ENCODE peak calls at places on chromosomes 13 and 19, in five cellular contexts. F is neuronal stem cell, R is H9, B is H1, L is mesendoderm. V is an unnamed sample.

GRCh38 chr19:46866407-46867132 is 5.8 kb downstream of the ARHGAP35 start:
- DNase-seq in F (no peak), R (no peak), L (peak; percentile 31), B (no peak), V (no peak)

GRCh38 chr13:113979791-113980471 is 6.1 kb upstream of the C13orf46 start:
- DNase-seq in L (no peak), R (no peak), F (no peak), B (no peak), V (no peak)

GRCh38 chr19:40745402-40745780 is 4.9 kb downstream of the ACTMAP start:
- DNase-seq in F (no peak), B (no peak), L (peak; percentile 73), R (no peak), V (peak; percentile 63)

GRCh38 chr19:15112385-15112784 is 5.2 kb downstream of the SYDE1 start:
- DNase-seq in R (peak; percentile 77), L (peak; percentile 74), B (no peak), F (no peak), V (no peak)

GRCh38 chr19:39413903-39414608 is 1.6 kb downstream of the PLEKHG2 start:
- DNase-seq in L (peak; percentile 59), R (no peak), F (no peak), B (no peak), V (peak; percentile 28)

GRCh38 chr19:16096281-16096855 is 15.3 kb upstream of the RAB8A start:
- DNase-seq in B (no peak), L (no peak), R (no peak), F (no peak), V (no peak)

GRCh38 chr19:55605637-55606470 is at the start of gene ZNF865:
- DNase-seq in L (peak; percentile 97), F (no peak), B (no peak), R (peak; percentile 85), V (peak; percentile 87)

GRCh38 chr13:104953588-104953987 is 1581.9 kb downstream of the EFNB2 start:
- DNase-seq in B (no peak), R (no peak), F (no peak), L (no peak), V (no peak)

GRCh38 chr19:34644991-34645461 is 31.9 kb downstream of the SCGB2B2 start:
- DNase-seq in R (no peak), L (no peak), B (no peak), F (no peak), V (no peak)

GRCh38 chr13:113061796-113062425 is 43.7 kb upstream of the F7 start:
- DNase-seq in L (no peak), B (no peak), R (no peak), F (no peak), V (no peak)

GRCh38 chr19:44741841-44742352 is 6.6 kb upstream of the BCL3 start:
- DNase-seq in R (peak; percentile 59), B (no peak), F (no peak), L (peak; percentile 78), V (peak; percentile 100)

GRCh38 chr13:90868321-90868920 is 479.1 kb upstream of the MIR17HG start:
- DNase-seq in R (no peak), F (peak; percentile 17), L (peak; percentile 6), B (no peak), V (peak; percentile 11)

GRCh38 chr13:42395066-42395821 is 123.3 kb downstream of the AKAP11 start:
- DNase-seq in L (no peak), B (no peak), F (no peak), R (no peak), V (no peak)

GRCh38 chr13:96475103-96475502 is 385.2 kb downstream of the HS6ST3 start:
- DNase-seq in B (no peak), L (no peak), R (no peak), F (no peak), V (no peak)

GRCh38 chr19:41998246-41999020 is 4.4 kb upstream of the ATP1A3 start:
- DNase-seq in L (peak; percentile 59), B (no peak), R (peak; percentile 75), F (peak; percentile 66), V (peak; percentile 39)

GRCh38 chr19:584240-585001 is 5.3 kb upstream of the HCN2 start:
- DNase-seq in B (no peak), L (peak; percentile 68), F (peak; percentile 56), R (peak; percentile 83), V (peak; percentile 27)

GRCh38 chr19:53906211-53907192 is 2.6 kb upstream of the CACNG7 start:
- DNase-seq in F (peak; percentile 49), L (no peak), B (no peak), R (peak; percentile 73), V (no peak)

GRCh38 chr19:36103040-36103626 is 7.8 kb upstream of the OVOL3 start:
- DNase-seq in L (no peak), F (no peak), R (no peak), B (no peak), V (no peak)

GRCh38 chr13:29924482-29924884 is 74.1 kb upstream of the UBL3 start:
- DNase-seq in R (no peak), F (no peak), L (peak; percentile 54), B (no peak), V (peak; percentile 86)

GRCh38 chr13:113879506-113880360 is 15.9 kb upstream of the GAS6 start:
- DNase-seq in L (no peak), R (no peak), B (no peak), F (no peak), V (no peak)

GRCh38 chr19:2446390-2446789 is 10.4 kb downstream of the LMNB2 start:
- DNase-seq in F (no peak), R (no peak), L (no peak), B (no peak), V (no peak)
- H3K4ac ChIP-seq in F (no peak overlapping the region), R (no peak overlapping the region), L (no peak overlapping the region), B (no peak overlapping the region), V (no peak overlapping the region)

GRCh38 chr19:19491321-19492025 is 23.9 kb downstream of the TSSK6 start:
- DNase-seq in L (no peak), F (no peak), R (no peak), B (no peak), V (no peak)
- H3K4ac ChIP-seq in L (no peak overlapping the region), F (no peak overlapping the region), R (no peak overlapping the region), B (no peak overlapping the region), V (no peak overlapping the region)

GRCh38 chr13:47843005-47843404 is 158.1 kb downstream of the SUCLA2 start:
- DNase-seq in B (no peak), L (no peak), R (no peak), F (no peak), V (no peak)

GRCh38 chr13:47841131-47841530 is 159.9 kb downstream of the SUCLA2 start:
- DNase-seq in L (no peak), B (no peak), R (no peak), F (no peak), V (no peak)

GRCh38 chr13:47846886-47847285 is 154.2 kb downstream of the SUCLA2 start:
- DNase-seq in R (no peak), B (no peak), L (no peak), F (no peak), V (no peak)

DNA sequence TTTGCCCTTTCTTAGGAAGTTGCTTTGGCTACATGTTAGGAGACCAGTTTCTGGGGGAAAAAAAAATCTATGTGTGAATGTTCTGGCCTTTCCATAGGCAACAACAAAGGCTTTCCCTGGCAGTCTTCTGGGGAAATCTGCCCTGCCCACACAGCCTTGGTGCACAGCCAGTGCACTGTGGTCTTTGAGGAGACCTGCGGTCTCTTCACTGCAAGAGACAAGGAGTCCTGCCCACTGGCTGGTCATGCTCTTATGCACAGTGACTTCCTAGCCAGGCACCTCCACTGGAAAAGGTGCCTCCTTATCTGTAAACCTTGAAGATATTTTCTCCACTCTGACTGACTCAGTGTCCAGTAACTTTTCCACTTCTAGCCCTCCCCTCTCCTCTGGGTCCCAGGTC is 155.1 kb downstream of the SUCLA2 start:
- DNase-seq in L (no peak), F (no peak), R (no peak), B (no peak), V (no peak)
- H3K4ac ChIP-seq in L (no peak overlapping the region), F (no peak overlapping the region), R (no peak overlapping the region), B (no peak overlapping the region), V (no peak overlapping the region)

GRCh38 chr19:33535176-33535575 is 13.6 kb upstream of the PEPD start:
- DNase-seq in F (no peak), L (no peak), B (no peak), R (no peak), V (peak; percentile 34)
- H3K4ac ChIP-seq in F (no peak overlapping the region), L (no peak overlapping the region), B (no peak overlapping the region), R (no peak overlapping the region), V (no peak overlapping the region)

GRCh38 chr19:18290250-18291018 is 9.0 kb upstream of the JUND start:
- DNase-seq in R (no peak), F (no peak), L (no peak), B (no peak), V (peak; percentile 52)

GRCh38 chr19:18291590-18292459 is 10.4 kb upstream of the JUND start:
- DNase-seq in F (no peak), B (no peak), L (peak; percentile 94), R (peak; percentile 81), V (peak; percentile 75)

GRCh38 chr19:18289471-18290066 is 8.1 kb upstream of the JUND start:
- DNase-seq in B (no peak), R (no peak), L (no peak), F (no peak), V (no peak)

GRCh38 chr19:18292460-18292809 is 11.0 kb upstream of the JUND start:
- DNase-seq in L (peak; percentile 94), F (no peak), B (no peak), R (peak; percentile 71), V (no peak)

GRCh38 chr19:18291019-18291524 is 9.7 kb upstream of the JUND start:
- DNase-seq in R (no peak), L (no peak), B (no peak), F (no peak), V (no peak)
- H3K4ac ChIP-seq in R (no peak overlapping the region), L (peak overlapping the region; percentile 7), B (peak overlapping the region; percentile 94), F (no peak overlapping the region), V (peak overlapping the region; percentile 99)

V was measured in IMR-90.